ENCODE peak calls at places on chromosome 17, in nine cellular contexts. G is activated CD4-positive, CD25-positive, alpha-beta regulatory T cell treated with anti-CD3 and anti-CD28 coated beads, Interleukin-2, amount 50 U/mL, for 16 hours; H is heart left ventricle; P is NCI-H1092 treated with DMSO at 0.1 percent for 48 hours; E is EH; Z is psoas muscle; A is stimulated activated CD8-positive, alpha-beta memory T cell treated with anti-CD3 and anti-CD28 coated beads, Interleukin-15, amount 100 ng/mL, for 24 hours; V is smooth muscle cell of the brain vasculature; J is NCI-H1417. K is an unnamed sample.

GRCh38 chr17:1259910-1260389 is 10.3 kb upstream of the BHLHA9 start:
- DNase-seq in G (no peak), H (no peak), P (peak), E (peak), Z (no peak), A (no peak), V (no peak), J (no peak), K (no peak)

GRCh38 chr17:4497101-4497824 is 1.4 kb upstream of the SPNS2 start:
- DNase-seq in G (no peak), H (no peak), P (no peak), E (peak), Z (peak), A (no peak), V (no peak), J (no peak), K (no peak)

GRCh38 chr17:13204607-13205237 is 186.9 kb upstream of the ELAC2 start:
- DNase-seq in G (no peak), H (no peak), P (no peak), E (peak), Z (no peak), A (no peak), V (no peak), J (no peak), K (no peak)

GRCh38 chr17:40072481-40073346 is 9.9 kb downstream of the THRA start:
- DNase-seq in G (no peak), H (peak), P (peak), E (no peak), Z (peak), A (no peak), V (no peak), J (no peak), K (no peak)

GRCh38 chr17:78899361-78900260 is 3.4 kb downstream of the CEP295NL start:
- DNase-seq in G (no peak), H (peak), P (no peak), E (no peak), Z (peak), A (no peak), V (no peak), J (no peak), K (no peak)

GRCh38 chr17:49624896-49625295 is 49.2 kb downstream of the NXPH3 start:
- DNase-seq in G (no peak), H (no peak), P (no peak), E (peak), Z (no peak), A (no peak), V (no peak), J (no peak), K (no peak)

GRCh38 chr17:29836643-29837042 is 93.4 kb downstream of the SSH2 start:
- DNase-seq in G (no peak), H (no peak), P (no peak), E (peak), Z (no peak), A (no peak), V (no peak), J (no peak), K (no peak)

GRCh38 chr17:74431568-74432483 is at the start of gene GPRC5C:
- DNase-seq in G (no peak), H (peak), P (peak), E (no peak), Z (peak), A (no peak), V (no peak), J (peak), K (no peak)

GRCh38 chr17:79305831-79306687 is 231.4 kb downstream of the ENGASE start:
- DNase-seq in G (no peak), H (peak), P (peak), E (no peak), Z (peak), A (no peak), V (no peak), J (no peak), K (no peak)

GRCh38 chr17:13884347-13884746 is 185.0 kb upstream of the COX10 start:
- DNase-seq in G (no peak), H (no peak), P (no peak), E (no peak), Z (no peak), A (no peak), V (no peak), J (no peak), K (no peak)

GRCh38 chr17:6355196-6355595 is 79.7 kb downstream of the AIPL1 start:
- DNase-seq in G (no peak), H (no peak), P (no peak), E (no peak), Z (no peak), A (no peak), V (no peak), J (peak), K (no peak)

GRCh38 chr17:75404739-75405364 is 626 bp downstream of the GRB2 start:
- DNase-seq in G (peak), H (peak), P (peak), E (peak), Z (peak), A (peak), V (no peak), J (peak), K (no peak)

GRCh38 chr17:12403881-12404398 is 261.8 kb upstream of the MYOCD start:
- DNase-seq in G (no peak), H (no peak), P (no peak), E (no peak), Z (no peak), A (no peak), V (no peak), J (no peak), K (no peak)

GRCh38 chr17:46047398-46047797 is 48.3 kb downstream of the STH start:
- DNase-seq in G (no peak), H (no peak), P (no peak), E (no peak), Z (no peak), A (no peak), V (no peak), J (no peak), K (no peak)

GRCh38 chr17:10171581-10171981 is 26.8 kb downstream of the GAS7 start:
- DNase-seq in G (no peak), H (no peak), P (no peak), E (peak), Z (no peak), A (no peak), V (no peak), J (no peak), K (no peak)

GRCh38 chr17:39166437-39167335 is 725 bp upstream of the ARL5C start:
- DNase-seq in G (no peak), H (no peak), P (no peak), E (no peak), Z (no peak), A (no peak), V (no peak), J (peak), K (no peak)

GRCh38 chr17:40534431-40535189 is 30.7 kb downstream of the CCR7 start:
- DNase-seq in G (no peak), H (peak), P (no peak), E (no peak), Z (no peak), A (no peak), V (no peak), J (no peak), K (no peak)

GRCh38 chr17:80890551-80890930 is 101.1 kb upstream of the CHMP6 start:
- DNase-seq in G (no peak), H (no peak), P (no peak), E (no peak), Z (peak), A (no peak), V (no peak), J (no peak), K (no peak)

GRCh38 chr17:72665841-72666518 is 426.5 kb downstream of the SLC39A11 start:
- DNase-seq in G (no peak), H (no peak), P (no peak), E (peak), Z (no peak), A (no peak), V (no peak), J (peak), K (no peak)

GRCh38 chr17:77842148-77842905 is 116.2 kb upstream of the TNRC6C start:
- DNase-seq in G (no peak), H (peak), P (peak), E (peak), Z (no peak), A (no peak), V (no peak), J (peak), K (no peak)

GRCh38 chr17:8176197-8176940 is at the start of gene TMEM107:
- DNase-seq in G (peak), H (peak), P (peak), E (peak), Z (peak), A (no peak), V (no peak), J (peak), K (no peak)

GRCh38 chr17:50100921-50101345 is 5.8 kb downstream of the PDK2 start:
- DNase-seq in G (no peak), H (no peak), P (no peak), E (peak), Z (no peak), A (no peak), V (no peak), J (peak), K (no peak)